ENCODE peak calls at places on chromosome 13, in six cellular contexts. R is M059J; Z is PC-3; U is stimulated activated CD4-positive, alpha-beta T cell treated with anti-CD3 and anti-CD28 coated beads, TNF-alpha, amount 100 ng/mL, for 48 hours; E is CD4-positive, CD25-positive, alpha-beta regulatory T cell; H is CD8-positive, alpha-beta T cell. W is an unnamed sample.

GRCh38 chr13:106680796-106681482 is 113.0 kb upstream of the ARGLU1 start:
- DNase-seq in R (no peak), Z (no peak), U (no peak), E (no peak), H (no peak), W (no peak)

GRCh38 chr13:41802684-41803554 is 158.0 kb downstream of the VWA8 start:
- DNase-seq in R (peak), Z (peak), U (no peak), E (no peak), H (no peak), W (no peak)

GRCh38 chr13:38582133-38582532 is 104.7 kb upstream of the FREM2 start:
- DNase-seq in R (peak), Z (peak), U (peak), E (peak), H (no peak), W (peak)

GRCh38 chr13:61253105-61253877 is 162.4 kb downstream of the PCDH20 start:
- DNase-seq in R (no peak), Z (no peak), U (no peak), E (no peak), H (no peak), W (no peak)

GRCh38 chr13:26679411-26679810 is 81.2 kb downstream of the GPR12 start:
- DNase-seq in R (peak), Z (peak), U (no peak), E (no peak), H (no peak), W (no peak)

GRCh38 chr13:73228546-73228945 is 169.7 kb downstream of the KLF5 start:
- DNase-seq in R (no peak), Z (peak), U (no peak), E (peak), H (peak), W (no peak)

GRCh38 chr13:80664930-80665329 is 324.0 kb upstream of the SPRY2 start:
- DNase-seq in R (no peak), Z (no peak), U (no peak), E (no peak), H (no peak), W (no peak)

GRCh38 chr13:45082964-45083363 is 37.3 kb upstream of the GTF2F2 start:
- DNase-seq in R (peak), Z (peak), U (no peak), E (no peak), H (no peak), W (no peak)

GRCh38 chr13:23696610-23697009 is 126.4 kb downstream of the TNFRSF19 start:
- DNase-seq in R (no peak), Z (no peak), U (no peak), E (no peak), H (no peak), W (no peak)

GRCh38 chr13:35475131-35475959 is 1.1 kb downstream of the MAB21L1 start:
- DNase-seq in R (peak), Z (no peak), U (no peak), E (peak), H (no peak), W (no peak)

GRCh38 chr13:39217471-39217870 is 179.2 kb downstream of the NHLRC3 start:
- DNase-seq in R (no peak), Z (no peak), U (no peak), E (no peak), H (no peak), W (no peak)

GRCh38 chr13:49052801-49053200 is 77.1 kb downstream of the FNDC3A start:
- DNase-seq in R (peak), Z (no peak), U (no peak), E (no peak), H (no peak), W (no peak)

GRCh38 chr13:106177146-106177545 is 358.3 kb downstream of the EFNB2 start:
- DNase-seq in R (no peak), Z (no peak), U (no peak), E (no peak), H (no peak), W (no peak)

GRCh38 chr13:97308735-97309429 is 86.7 kb downstream of the MBNL2 start:
- DNase-seq in R (peak), Z (peak), U (no peak), E (no peak), H (no peak), W (no peak)

GRCh38 chr13:98925949-98926348 is 51.9 kb downstream of the DOCK9 start:
- DNase-seq in R (no peak), Z (no peak), U (no peak), E (no peak), H (no peak), W (no peak)

GRCh38 chr13:41833201-41833600 is 127.7 kb downstream of the VWA8 start:
- DNase-seq in R (no peak), Z (peak), U (no peak), E (no peak), H (no peak), W (no peak)

GRCh38 chr13:30364876-30365275 is 57.4 kb upstream of the UBE2L5 start:
- DNase-seq in R (peak), Z (no peak), U (no peak), E (no peak), H (no peak), W (no peak)

GRCh38 chr13:25468330-25469178 is 96.8 kb downstream of the ATP8A2 start:
- DNase-seq in R (no peak), Z (no peak), U (no peak), E (peak), H (no peak), W (no peak)

GRCh38 chr13:98142427-98143156 is at the start of gene FARP1:
- DNase-seq in R (peak), Z (peak), U (peak), E (peak), H (no peak), W (peak)

GRCh38 chr13:25447396-25447795 is 75.6 kb downstream of the ATP8A2 start:
- DNase-seq in R (no peak), Z (peak), U (no peak), E (no peak), H (no peak), W (no peak)